ENCODE peak calls at places on chromosomes 2 and 18, in ten cellular contexts. Q is right atrium auricular region; T is astrocyte of the spinal cord; S is NB4; D is CD8-positive, alpha-beta T cell; A is kidney; E is IMR-90; G is choroid plexus epithelial cell; Z is keratinocyte; W is fibroblast of villous mesenchyme. M is an unnamed sample.
A peak's percentile ranks its signal among the peaks of the same experiment; 100 is the strongest.

GRCh38 chr2:55431982-55432627 is 12.4 kb upstream of the CCDC88A start:
- DNase-seq in Z (no peak), Q (no peak), E (peak; percentile 56), T (peak; percentile 52), S (peak; percentile 64), W (peak; percentile 65), D (no peak), A (no peak), G (peak; percentile 79), M (peak; percentile 45)

GRCh38 chr2:170467568-170468422 is 247.3 kb upstream of the SP5 start:
- DNase-seq in Q (no peak), S (no peak), T (no peak), D (no peak), E (no peak), Z (no peak), W (no peak), G (no peak), A (no peak), M (no peak)

GRCh38 chr2:8028981-8029380 is 652.9 kb upstream of the ID2 start:
- DNase-seq in E (no peak), G (no peak), A (no peak), Q (peak; percentile 28), Z (no peak), S (no peak), T (no peak), W (no peak), D (no peak), M (no peak)

GRCh38 chr2:145569108-145569507 is 1049.2 kb upstream of the ZEB2 start:
- DNase-seq in A (no peak), Q (no peak), D (no peak), T (no peak), G (peak; percentile 29), Z (no peak), W (no peak), E (peak; percentile 39), S (no peak), M (no peak)

GRCh38 chr2:202436631-202437030 is 60.5 kb downstream of the BMPR2 start:
- DNase-seq in A (no peak), T (peak; percentile 17), S (no peak), Q (no peak), Z (no peak), E (peak; percentile 21), W (no peak), D (no peak), G (peak; percentile 44), M (no peak)

GRCh38 chr2:61266653-61267505 is 104.9 kb downstream of the C2orf74 start:
- DNase-seq in G (no peak), Z (no peak), E (no peak), T (no peak), A (no peak), D (no peak), S (no peak), Q (no peak), W (no peak), M (no peak)

GRCh38 chr2:27621524-27621923 is 7.3 kb downstream of the CCDC121 start:
- DNase-seq in Z (no peak), D (no peak), S (no peak), W (no peak), Q (no peak), E (no peak), T (no peak), G (no peak), A (no peak), M (no peak)

GRCh38 chr18:30132959-30133358 is 909.6 kb downstream of the DSC3 start:
- DNase-seq in T (no peak), A (no peak), E (no peak), D (no peak), G (no peak), W (no peak), Q (no peak), Z (no peak), S (no peak), M (no peak)

GRCh38 chr2:239319261-239319661 is 81.6 kb downstream of the HDAC4 start:
- DNase-seq in Z (no peak), E (peak; percentile 18), T (peak; percentile 75), W (peak; percentile 87), D (no peak), G (peak; percentile 76), A (peak; percentile 89), Q (no peak), S (no peak), M (no peak)

GRCh38 chr2:193965263-193965662 is 1691.8 kb upstream of the SLC39A10 start:
- DNase-seq in Q (no peak), G (no peak), W (no peak), T (no peak), S (no peak), E (no peak), Z (no peak), D (no peak), A (no peak), M (no peak)

GRCh38 chr2:50438293-50438692 is 593.6 kb downstream of the NRXN1 start:
- DNase-seq in T (no peak), S (no peak), Q (no peak), G (no peak), E (no peak), D (no peak), Z (no peak), A (no peak), W (no peak), M (no peak)

GRCh38 chr2:110727923-110728322 is 4.5 kb upstream of the ACOXL start:
- DNase-seq in E (no peak), T (no peak), A (no peak), D (no peak), W (no peak), Q (no peak), Z (no peak), S (no peak), G (no peak), M (no peak)

GRCh38 chr2:108855194-108855593 is 68.6 kb downstream of the CCDC138 start:
- DNase-seq in S (peak; percentile 38), A (no peak), G (peak; percentile 38), W (peak; percentile 7), Q (no peak), E (peak; percentile 8), D (no peak), T (peak; percentile 8), Z (no peak), M (no peak)

GRCh38 chr2:26494891-26495290 is 17.0 kb upstream of the OTOF start:
- DNase-seq in T (no peak), G (no peak), Q (no peak), W (no peak), Z (no peak), S (no peak), A (peak; percentile 73), D (no peak), E (no peak), M (no peak)

GRCh38 chr2:101188683-101189405 is 37.7 kb upstream of the TBC1D8 start:
- DNase-seq in D (no peak), T (peak; percentile 26), A (no peak), G (peak; percentile 57), S (peak; percentile 14), Z (no peak), W (peak; percentile 40), E (peak; percentile 44), Q (no peak), M (no peak)

GRCh38 chr2:240956161-240956934 is 42.1 kb upstream of the SNED1 start:
- DNase-seq in A (peak; percentile 70), S (no peak), G (peak; percentile 23), E (no peak), T (no peak), W (no peak), Z (no peak), D (peak; percentile 32), Q (peak; percentile 56), M (no peak)

GRCh38 chr2:529425-529824 is 147.8 kb downstream of the TMEM18 start:
- DNase-seq in G (peak; percentile 77), D (no peak), Q (no peak), T (peak; percentile 30), E (peak; percentile 1), A (no peak), W (peak; percentile 12), S (peak; percentile 64), Z (no peak), M (no peak)
- TF ChIP-seq CTCF in G (peak; percentile 60), D (peak; percentile 68), Q (no peak), T (peak; percentile 26), E (no peak), A (peak; percentile 30), W (peak; percentile 20), S (peak; percentile 33), Z (peak; percentile 23), M (no peak)

GRCh38 chr2:114729025-114729424 is 286.6 kb downstream of the DPP10 start:
- DNase-seq in Q (no peak), G (no peak), D (no peak), T (no peak), W (no peak), Z (no peak), E (no peak), A (no peak), S (peak; percentile 16), M (no peak)
- TF ChIP-seq CTCF in Q (peak; percentile 51), G (no peak), D (no peak), T (no peak), W (no peak), Z (no peak), E (no peak), A (peak; percentile 8), S (peak; percentile 15), M (no peak)

DNA sequence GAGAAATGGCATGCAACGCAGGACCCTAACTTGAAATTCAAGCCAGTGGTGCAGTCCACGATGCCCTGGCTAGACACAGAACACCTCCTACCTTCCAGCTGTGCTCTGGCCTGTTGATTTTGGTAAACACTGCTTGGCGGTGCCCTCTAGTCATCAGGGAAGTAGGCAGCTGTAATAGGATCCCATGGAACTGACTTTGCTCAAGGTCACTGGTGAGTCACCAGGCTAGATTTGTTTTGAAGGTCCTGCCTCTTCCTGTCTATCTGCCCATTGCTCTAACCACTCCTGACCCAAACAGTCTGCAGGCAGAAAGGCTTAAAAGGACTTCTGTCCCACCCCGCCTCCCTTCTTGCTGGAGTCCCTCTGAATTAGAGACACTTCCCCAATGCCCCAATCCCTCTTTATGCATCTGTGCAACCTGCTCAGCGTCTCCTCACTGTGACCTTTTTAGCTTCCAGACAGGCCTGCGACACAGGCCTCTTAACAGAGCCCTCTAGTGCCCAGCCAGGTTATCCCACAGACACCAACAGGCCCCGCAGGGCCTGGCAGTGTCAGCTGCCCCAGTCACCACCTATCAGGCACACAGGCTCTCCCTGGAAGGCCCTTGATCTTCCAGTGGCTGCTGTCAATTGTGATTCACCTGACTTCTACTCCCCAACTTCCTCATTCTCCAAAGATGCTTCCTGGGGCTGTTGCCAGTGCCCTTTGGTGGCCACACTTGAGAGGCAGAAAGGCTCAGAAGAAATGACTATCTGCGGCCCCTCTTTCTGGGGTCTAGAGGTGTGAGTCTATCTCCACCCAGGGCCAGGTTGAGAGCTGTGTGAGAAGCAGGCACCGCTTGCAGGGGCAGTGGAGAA is 5.2 kb downstream of the TMEM127 start:
- DNase-seq in D (no peak), S (peak; percentile 90), A (no peak), G (peak; percentile 90), W (peak; percentile 93), E (peak; percentile 92), T (peak; percentile 84), Z (no peak), Q (peak; percentile 80), M (peak; percentile 68)
- TF ChIP-seq CTCF in D (no peak), S (peak; percentile 58), A (no peak), G (peak; percentile 43), W (peak; percentile 43), E (peak; percentile 35), T (peak; percentile 45), Z (peak; percentile 46), Q (peak; percentile 56), M (peak; percentile 53)

DNA sequence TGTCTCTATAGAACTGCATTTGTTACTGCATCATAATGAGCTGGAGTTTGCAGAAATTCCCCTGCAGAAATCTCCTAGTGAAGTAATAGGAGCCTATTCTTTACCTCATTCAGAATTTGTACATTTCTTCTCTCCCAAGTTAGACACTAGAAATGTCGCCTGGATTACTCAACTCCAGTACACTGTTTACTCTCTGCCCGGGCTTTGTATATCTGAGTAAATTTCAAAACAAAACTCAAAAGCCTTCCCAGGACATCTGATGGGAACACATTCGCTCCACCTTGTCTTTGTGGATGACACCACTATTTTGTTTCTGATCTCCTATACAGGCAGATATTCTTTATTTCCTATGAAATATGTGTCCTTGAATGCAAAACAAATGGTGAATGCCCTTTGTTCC is 76.8 kb downstream of the POU3F3 start:
- DNase-seq in Q (no peak), E (no peak), G (no peak), A (no peak), Z (no peak), D (no peak), W (no peak), S (no peak), T (no peak), M (no peak)
- TF ChIP-seq CTCF in Q (no peak), E (no peak), G (no peak), A (no peak), Z (no peak), D (no peak), W (no peak), S (no peak), T (no peak), M (no peak)

M was measured in GM10248.